ENCODE peak calls at places on chromosomes 6 and 20, in six cellular contexts. U, W, M, O, Q and V are unnamed samples. For H3K27me3, the result is how much of the 10 kb centered on the place peaks cover.

GRCh38 chr6:166025149-166025898 is 142.3 kb downstream of the TBXT start:
- ATAC-seq in O (peak), W (no peak), Q (no peak), U (peak), M (no peak), V (no peak)

GRCh38 chr20:46784450-46785127 is 75.1 kb downstream of the SLC2A10 start:
- ATAC-seq in Q (no peak), W (no peak), M (no peak), O (no peak), U (no peak), V (no peak)

GRCh38 chr6:3237761-3238662 is 10.6 kb upstream of the TUBB2B start:
- ATAC-seq in U (peak), O (peak), M (no peak), Q (peak), W (peak), V (peak)

GRCh38 chr6:58198301-58198700 is 880.9 kb downstream of the PRIM2 start:
- ATAC-seq in M (no peak), O (no peak), U (no peak), W (no peak), Q (no peak), V (no peak)

GRCh38 chr6:35622283-35622682 is 66.4 kb downstream of the FKBP5 start:
- ATAC-seq in W (no peak), O (no peak), U (no peak), Q (no peak), M (no peak), V (no peak)

GRCh38 chr20:52975024-52975732 is 3.0 kb downstream of the TSHZ2 start:
- ATAC-seq in W (no peak), M (no peak), U (no peak), Q (peak), O (no peak), V (no peak)

GRCh38 chr6:106082735-106083398 is 3.3 kb upstream of the PRDM1 start:
- ATAC-seq in W (no peak), M (no peak), Q (no peak), O (no peak), U (no peak), V (no peak)

GRCh38 chr6:145756170-145756662 is 20.9 kb upstream of the EPM2A start:
- ATAC-seq in O (peak), Q (no peak), U (peak), W (no peak), M (no peak), V (peak)

GRCh38 chr6:163354085-163354484 is 60.4 kb upstream of the QKI start:
- ATAC-seq in M (no peak), Q (no peak), O (peak), W (no peak), U (peak), V (peak)

GRCh38 chr6:131657630-131658111 is 20.6 kb downstream of the ENPP3 start:
- ATAC-seq in U (no peak), O (peak), Q (no peak), W (no peak), M (no peak), V (no peak)

GRCh38 chr6:84522135-84522535 is 242.3 kb downstream of the TBX18 start:
- ATAC-seq in O (no peak), M (peak), U (peak), W (no peak), Q (peak), V (peak)

GRCh38 chr6:149254241-149254640 is 63.3 kb upstream of the TAB2 start:
- ATAC-seq in M (no peak), U (no peak), O (no peak), W (no peak), Q (no peak), V (no peak)

GRCh38 chr20:32709528-32710121 is 33.6 kb downstream of the COMMD7 start:
- ATAC-seq in U (no peak), O (peak), W (peak), M (no peak), Q (no peak), V (no peak)

GRCh38 chr6:98827295-98828159 is 6.8 kb upstream of the POU3F2 start:
- ATAC-seq in U (no peak), Q (no peak), W (peak), O (peak), M (no peak), V (no peak)

GRCh38 chr6:133501675-133502275 is 260.6 kb downstream of the EYA4 start:
- ATAC-seq in Q (no peak), M (no peak), W (no peak), U (no peak), O (no peak), V (no peak)

GRCh38 chr20:38084425-38084951 is 50.9 kb downstream of the RPRD1B start:
- ATAC-seq in U (no peak), W (peak), Q (no peak), O (peak), M (no peak), V (peak)

GRCh38 chr6:131036143-131036542 is 26.9 kb downstream of the EPB41L2 start:
- ATAC-seq in M (no peak), W (no peak), U (no peak), Q (no peak), O (no peak), V (no peak)

GRCh38 chr6:44539701-44540100 is 152.2 kb downstream of the CDC5L start:
- ATAC-seq in O (no peak), W (no peak), M (no peak), U (no peak), Q (no peak), V (no peak)

GRCh38 chr6:152063170-152063921 is 255.9 kb downstream of the ESR1 start:
- ATAC-seq in M (no peak), W (peak), U (no peak), Q (no peak), O (no peak), V (no peak)

GRCh38 chr20:52105573-52106422 is 85.8 kb downstream of the ZFP64 start:
- ATAC-seq in W (no peak), Q (no peak), U (no peak), M (no peak), O (no peak), V (no peak)

DNA sequence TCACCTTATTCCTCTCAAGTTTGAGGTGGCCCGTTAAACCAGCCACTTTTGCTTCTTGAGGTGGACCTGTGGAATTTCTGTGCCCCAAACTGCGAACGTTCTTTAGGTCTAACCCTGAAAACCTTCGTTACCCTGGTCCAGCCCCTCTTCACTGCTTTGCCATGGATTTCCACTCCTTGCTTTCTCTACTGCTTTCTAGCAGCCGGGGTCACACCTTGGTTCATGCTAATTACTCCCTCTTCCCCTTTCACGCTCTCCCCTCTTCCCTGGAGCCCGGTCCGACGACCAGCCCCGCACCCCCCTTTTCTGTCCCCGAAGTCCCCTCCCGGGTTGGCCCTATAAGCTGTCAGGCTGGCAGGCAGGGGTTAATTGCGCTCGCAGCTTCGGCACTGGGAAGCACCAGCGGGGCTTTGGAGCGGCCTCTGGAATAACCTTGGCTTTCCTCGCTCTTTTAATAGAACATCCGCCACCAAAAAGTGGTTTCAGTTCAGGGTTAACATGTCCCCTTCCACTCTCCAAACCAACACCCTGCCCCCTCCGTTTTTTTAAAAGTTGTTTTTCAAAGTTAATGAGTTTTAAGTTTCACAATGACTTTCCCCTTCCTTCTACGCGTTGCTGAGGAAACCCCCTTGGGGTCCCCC is 1.4 kb upstream of the HIVEP1 start:
- ATAC-seq in O (peak), U (peak), Q (peak), W (peak), M (peak), V (peak)
- TF ChIP-seq POLR2AphosphoS5 in O (no peak), U (no peak), Q (peak), W (no peak), M (no peak), V (no peak)

GRCh38 chr20:20366896-20367680 is 816 bp upstream of the INSM1 start:
- ATAC-seq in M (no peak), W (peak), O (no peak), Q (no peak), U (no peak), V (no peak)
- H3K27me3 ChIP-seq in M (under half), W (half or more), O (under half), Q (under half), U (under half), V (half or more)

GRCh38 chr6:25990172-25990873 is 27.7 kb downstream of the TRIM38 start:
- ATAC-seq in W (no peak), O (no peak), M (no peak), Q (no peak), U (no peak), V (no peak)

GRCh38 chr6:25993038-25993684 is 30.6 kb downstream of the TRIM38 start:
- ATAC-seq in M (peak), O (peak), U (peak), Q (peak), W (peak), V (no peak)

GRCh38 chr6:25995507-25995906 is 32.9 kb downstream of the TRIM38 start:
- ATAC-seq in O (no peak), Q (peak), U (no peak), M (no peak), W (no peak), V (no peak)

GRCh38 chr6:25992413-25993037 is 29.9 kb downstream of the TRIM38 start:
- ATAC-seq in O (peak), M (peak), Q (peak), W (peak), U (peak), V (peak)

GRCh38 chr6:25991785-25992412 is 29.3 kb downstream of the TRIM38 start:
- ATAC-seq in O (peak), Q (peak), W (peak), M (no peak), U (peak), V (peak)
- TF ChIP-seq POLR2A in O (no peak), Q (peak), W (peak), M (no peak), U (no peak), V (no peak)

GRCh38 chr6:90219168-90219985 is 77.3 kb downstream of the BACH2 start:
- ATAC-seq in W (no peak), M (peak), U (peak), Q (no peak), O (peak), V (peak)
- TF ChIP-seq POLR2AphosphoS5 in W (no peak), M (no peak), U (no peak), Q (no peak), O (no peak), V (peak)

GRCh38 chr20:59101956-59102355 is 59.4 kb upstream of the PRELID3B start:
- ATAC-seq in W (no peak), M (no peak), U (peak), Q (no peak), O (no peak), V (no peak)

GRCh38 chr20:59104848-59105247 is 58.8 kb upstream of the ZNF831 start:
- ATAC-seq in O (no peak), M (no peak), Q (no peak), U (no peak), W (no peak), V (no peak)

GRCh38 chr20:59102722-59103415 is 60.3 kb upstream of the PRELID3B start:
- ATAC-seq in O (no peak), W (no peak), M (no peak), U (peak), Q (no peak), V (no peak)

GRCh38 chr20:59110607-59111006 is 53.0 kb upstream of the ZNF831 start:
- ATAC-seq in W (no peak), M (no peak), Q (no peak), U (no peak), O (no peak), V (no peak)

GRCh38 chr20:59105581-59105980 is 58.0 kb upstream of the ZNF831 start:
- ATAC-seq in M (no peak), W (no peak), U (no peak), O (no peak), Q (no peak), V (no peak)
- H3K27me3 ChIP-seq in M (under half), W (under half), U (under half), O (under half), Q (under half), V (under half)

GRCh38 chr6:39508513-39508912 is 186.0 kb upstream of the KCNK16 start:
- ATAC-seq in O (no peak), U (no peak), W (no peak), Q (no peak), M (no peak), V (no peak)

GRCh38 chr6:39507331-39507998 is 185.0 kb upstream of the KCNK16 start:
- ATAC-seq in U (no peak), W (no peak), M (no peak), Q (no peak), O (no peak), V (no peak)
- TF ChIP-seq POLR2A in U (no peak), W (no peak), M (no peak), Q (no peak), O (no peak), V (no peak)